ENCODE peak calls at places on chromosomes 16 and 17, in four cellular contexts. O, U, H and M are unnamed samples.

GRCh38 chr17:38598995-38599394 is 6.8 kb downstream of the SRCIN1 start:
- DNase-seq in H (no peak), U (no peak), O (no peak), M (no peak)

GRCh38 chr17:83135692-83136091 is 56.3 kb downstream of the METRNL start:
- DNase-seq in U (no peak), H (no peak), O (no peak), M (no peak)

GRCh38 chr16:8665529-8665928 is 8.9 kb upstream of the ABAT start:
- DNase-seq in U (no peak), O (no peak), H (no peak), M (no peak)

GRCh38 chr17:69951058-69951457 is 124.0 kb upstream of the KCNJ16 start:
- DNase-seq in U (no peak), O (no peak), H (no peak), M (no peak)

GRCh38 chr17:7294614-7295153 is at the start of gene YBX2:
- DNase-seq in H (no peak), O (no peak), U (peak), M (no peak)

GRCh38 chr16:6112700-6113099 is 1015.1 kb upstream of the EEF2KMT start:
- DNase-seq in O (no peak), U (no peak), H (no peak), M (no peak)

GRCh38 chr16:84826558-84826941 is 6.8 kb downstream of the CRISPLD2 start:
- DNase-seq in U (no peak), O (no peak), H (no peak), M (no peak)

GRCh38 chr17:15952916-15953865 is 8.3 kb downstream of the ADORA2B start:
- DNase-seq in O (no peak), U (no peak), H (no peak), M (no peak)

GRCh38 chr16:48596326-48596725 is 13.7 kb downstream of the N4BP1 start:
- DNase-seq in O (no peak), U (no peak), H (no peak), M (no peak)

GRCh38 chr17:31431795-31432658 is 40.6 kb downstream of the RAB11FIP4 start:
- DNase-seq in H (peak), U (no peak), O (no peak), M (no peak)

GRCh38 chr16:54194008-54194731 is 92.4 kb downstream of the IRX3 start:
- DNase-seq in H (no peak), U (peak), O (no peak), M (peak)

GRCh38 chr17:64400644-64401043 is 10.0 kb upstream of the PECAM1 start:
- DNase-seq in O (no peak), H (no peak), U (no peak), M (no peak)

GRCh38 chr16:3992297-3993051 is 112.0 kb upstream of the CREBBP start:
- DNase-seq in H (no peak), U (no peak), O (no peak), M (no peak)

GRCh38 chr17:29577778-29578211 is 9.3 kb downstream of the TP53I13 start:
- DNase-seq in H (no peak), U (no peak), O (no peak), M (no peak)

GRCh38 chr17:62963296-62963695 is 2.7 kb upstream of the TANC2 start:
- DNase-seq in O (no peak), H (no peak), U (no peak), M (no peak)

GRCh38 chr17:5443728-5444127 is 4.8 kb upstream of the C1QBP start:
- DNase-seq in O (no peak), U (no peak), H (no peak), M (no peak)

GRCh38 chr16:58040496-58040846 is 14.9 kb downstream of the MMP15 start:
- DNase-seq in O (no peak), U (no peak), H (no peak), M (no peak)

GRCh38 chr17:48542114-48542955 is 2.6 kb downstream of the HOXB2 start:
- DNase-seq in O (no peak), H (no peak), U (no peak), M (no peak)

GRCh38 chr17:39198186-39198566 is 707 bp upstream of the CACNB1 start:
- DNase-seq in H (no peak), O (no peak), U (no peak), M (no peak)

GRCh38 chr16:58024673-58025350 is 742 bp upstream of the MMP15 start:
- DNase-seq in O (no peak), H (peak), U (peak), M (no peak)

GRCh38 chr17:82241926-82242697 is 13.3 kb downstream of the SLC16A3 start:
- DNase-seq in O (no peak), H (peak), U (no peak), M (no peak)

GRCh38 chr17:670286-670685 is 44.4 kb downstream of the VPS53 start:
- DNase-seq in H (no peak), U (no peak), O (no peak), M (no peak)

GRCh38 chr17:68344701-68345136 is 53.4 kb downstream of the ARSG start:
- DNase-seq in H (no peak), O (no peak), U (no peak), M (no peak)

GRCh38 chr17:49873466-49873865 is 25.6 kb upstream of the TAC4 start:
- DNase-seq in O (no peak), H (no peak), U (no peak), M (no peak)

GRCh38 chr16:2598133-2598641 is 60.4 kb downstream of the PDPK1 start:
- DNase-seq in H (no peak), O (no peak), U (no peak), M (no peak)

GRCh38 chr17:39008633-39009032 is 41.4 kb upstream of the FBXO47 start:
- DNase-seq in H (no peak), U (no peak), O (no peak), M (no peak)

GRCh38 chr17:38320482-38320881 is 23.3 kb downstream of the GPR179 start:
- DNase-seq in O (no peak), H (no peak), U (no peak), M (no peak)

GRCh38 chr17:45225964-45226530 is 4.4 kb downstream of the FMNL1 start:
- DNase-seq in U (no peak), H (no peak), O (peak), M (no peak)

GRCh38 chr17:58520843-58521430 is 6.5 kb upstream of the MTMR4 start:
- DNase-seq in H (peak), U (peak), O (no peak), M (peak)

GRCh38 chr16:27174798-27175197 is 28.5 kb upstream of the KDM8 start:
- DNase-seq in U (no peak), O (no peak), H (no peak), M (no peak)

GRCh38 chr17:77735051-77735340 is 223.5 kb upstream of the TNRC6C start:
- DNase-seq in O (no peak), H (no peak), U (peak), M (no peak)

GRCh38 chr17:5467416-5467815 is 1.4 kb downstream of the DHX33 start:
- DNase-seq in H (no peak), O (no peak), U (no peak), M (no peak)

GRCh38 chr16:77171750-77172635 is 19.0 kb upstream of the MON1B start:
- DNase-seq in O (no peak), U (no peak), H (peak), M (peak)

GRCh38 chr16:77117687-77118086 is 73.3 kb upstream of the MON1B start:
- DNase-seq in H (no peak), U (no peak), O (no peak), M (no peak)

GRCh38 chr16:9139965-9140364 is 48.5 kb downstream of the HAPSTR1 start:
- DNase-seq in U (no peak), O (no peak), H (peak), M (peak)

GRCh38 chr16:30623558-30624283 is 13.5 kb upstream of the ZNF689 start:
- DNase-seq in O (no peak), H (no peak), U (no peak), M (no peak)

GRCh38 chr17:68981288-68981687 is 26.1 kb upstream of the ABCA8 start:
- DNase-seq in O (peak), H (peak), U (no peak), M (no peak)

GRCh38 chr16:83200005-83200779 is 573.4 kb downstream of the CDH13 start:
- DNase-seq in O (no peak), U (no peak), H (no peak), M (no peak)

GRCh38 chr17:75194879-75195278 is 10.6 kb upstream of the NUP85 start:
- DNase-seq in U (no peak), O (no peak), H (no peak), M (no peak)

GRCh38 chr17:75188614-75189013 is 5.9 kb upstream of the SUMO2 start:
- DNase-seq in H (no peak), U (no peak), O (no peak), M (no peak)

GRCh38 chr17:75191584-75191983 is 8.8 kb upstream of the SUMO2 start:
- DNase-seq in H (no peak), U (no peak), O (no peak), M (no peak)
- TF ChIP-seq SUZ12 in H (no peak), U (no peak), O (no peak), M (no peak)

GRCh38 chr17:42698736-42699414 is 16.5 kb downstream of the CNTNAP1 start:
- DNase-seq in O (no peak), H (no peak), U (no peak), M (no peak)
- TF ChIP-seq SP1 in O (no peak), H (no peak), U (no peak), M (no peak)

DNA sequence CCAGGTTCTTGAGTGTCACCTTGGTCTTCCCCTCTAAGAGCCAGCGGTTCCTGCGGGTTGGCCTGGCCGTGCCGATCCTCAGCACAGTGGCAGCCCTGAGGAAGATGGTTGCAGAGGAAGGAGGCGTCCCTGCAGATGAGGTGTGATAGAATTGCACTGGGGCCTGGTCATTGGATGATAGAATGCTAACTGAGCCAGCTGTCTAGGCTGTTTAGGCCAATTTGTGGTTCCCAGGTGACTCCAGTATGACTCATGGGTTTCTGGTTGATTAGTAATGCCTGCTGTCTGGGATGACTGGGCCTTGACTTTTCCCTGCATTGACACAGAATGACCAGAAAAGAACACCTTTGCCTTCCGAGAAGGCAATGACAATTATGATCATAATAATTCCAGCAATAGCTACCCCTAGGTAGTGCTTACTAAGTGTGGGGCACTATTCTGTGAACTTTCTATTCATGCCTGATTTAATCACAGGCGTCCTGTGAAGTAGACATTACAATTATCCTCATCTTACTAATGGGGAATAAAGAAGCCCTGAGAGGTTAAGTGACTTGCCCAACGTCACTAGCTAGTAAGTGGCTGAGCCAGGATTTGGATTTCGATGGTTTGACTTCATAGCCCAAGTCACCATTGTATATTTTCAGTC is 31.5 kb downstream of the USP43 start:
- DNase-seq in U (no peak), O (peak), H (peak), M (no peak)
- TF ChIP-seq SUZ12 in U (no peak), O (no peak), H (no peak), M (no peak)

GRCh38 chr17:17424552-17424951 is 52.2 kb upstream of the MED9 start:
- DNase-seq in H (no peak), U (no peak), O (no peak), M (no peak)
- TF ChIP-seq SP1 in H (no peak), U (no peak), O (no peak), M (no peak)

GRCh38 chr17:8956521-8956920 is 9.0 kb downstream of the PIK3R5 start:
- DNase-seq in U (no peak), O (peak), H (no peak), M (no peak)
- TF ChIP-seq SUZ12 in U (no peak), O (no peak), H (no peak), M (no peak)

GRCh38 chr17:80781851-80782277 is 209.8 kb upstream of the CHMP6 start:
- DNase-seq in O (no peak), H (no peak), U (no peak), M (no peak)

GRCh38 chr17:80780381-80781187 is 211.1 kb upstream of the CHMP6 start:
- DNase-seq in H (no peak), O (peak), U (no peak), M (no peak)

GRCh38 chr17:80779961-80780380 is 211.7 kb upstream of the CHMP6 start:
- DNase-seq in O (no peak), H (no peak), U (no peak), M (no peak)

GRCh38 chr17:80782536-80783427 is 208.9 kb upstream of the CHMP6 start:
- DNase-seq in H (no peak), O (no peak), U (no peak), M (no peak)

DNA sequence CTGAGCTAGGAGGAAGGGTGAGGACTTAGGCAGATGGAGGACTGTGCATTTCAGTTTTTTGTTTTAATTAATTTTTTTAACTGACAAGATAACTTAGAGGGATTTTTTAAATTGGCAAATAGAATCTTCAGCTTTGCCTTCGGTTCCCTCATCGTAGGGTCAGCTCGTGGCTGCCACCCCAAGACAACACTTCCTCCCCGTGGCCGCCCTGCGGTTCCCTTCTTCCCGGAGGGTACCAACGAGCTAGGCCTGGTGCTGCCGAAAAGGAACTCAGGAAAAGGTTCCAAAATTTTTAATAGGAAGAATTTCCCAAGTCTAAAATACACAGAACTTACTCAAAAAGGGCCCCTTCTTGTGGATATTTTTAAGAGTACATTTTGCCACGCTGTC is 210.5 kb upstream of the CHMP6 start:
- DNase-seq in O (no peak), H (no peak), U (no peak), M (no peak)
- TF ChIP-seq SP1 in O (no peak), H (no peak), U (no peak), M (no peak)

GRCh38 chr16:21159281-21159951 is 942 bp downstream of the LDAF1 start:
- DNase-seq in H (no peak), O (no peak), U (peak), M (no peak)
- TF ChIP-seq SUZ12 in H (no peak), O (no peak), U (no peak), M (no peak)